ENCODE peak calls at places on chromosomes 6 and 20, in nine cellular contexts. X is OCI-LY7, E is left lung, F is endodermal cell, G is omental fat pad, K is RWPE1, J is GM13976, Z is mucosa of descending colon, S is cardiac muscle cell. V is an unnamed sample.

GRCh38 chr6:135568366-135568765 is 70.8 kb upstream of the AHI1 start:
- DNase-seq in X (no peak), E (no peak), F (no peak), G (no peak), K (no peak), J (peak), Z (no peak), S (no peak), V (no peak)

GRCh38 chr6:150492941-150493340 is 106.7 kb upstream of the PLEKHG1 start:
- DNase-seq in X (no peak), E (no peak), F (no peak), G (no peak), K (peak), J (no peak), Z (no peak), S (no peak), V (no peak)

GRCh38 chr6:41914869-41915268 is 6.1 kb downstream of the MED20 start:
- DNase-seq in X (no peak), E (no peak), F (no peak), G (no peak), K (no peak), J (no peak), Z (no peak), S (no peak), V (no peak)

GRCh38 chr20:62704341-62704948 is 4.2 kb upstream of the NTSR1 start:
- DNase-seq in X (no peak), E (peak), F (no peak), G (peak), K (peak), J (no peak), Z (peak), S (peak), V (no peak)

GRCh38 chr6:86706449-86706848 is 230.9 kb upstream of the HTR1E start:
- DNase-seq in X (no peak), E (no peak), F (peak), G (no peak), K (no peak), J (no peak), Z (no peak), S (no peak), V (no peak)

GRCh38 chr20:1094706-1095220 is 23.6 kb upstream of the PSMF1 start:
- DNase-seq in X (no peak), E (no peak), F (no peak), G (no peak), K (no peak), J (no peak), Z (no peak), S (no peak), V (no peak)

GRCh38 chr20:8132632-8133587 is 844 bp downstream of the PLCB1 start:
- DNase-seq in X (peak), E (peak), F (peak), G (peak), K (no peak), J (peak), Z (no peak), S (peak), V (peak)

GRCh38 chr6:98498891-98499290 is 335.5 kb upstream of the POU3F2 start:
- DNase-seq in X (no peak), E (no peak), F (no peak), G (no peak), K (no peak), J (no peak), Z (no peak), S (peak), V (no peak)

GRCh38 chr6:111784423-111784822 is 88.8 kb downstream of the FYN start:
- DNase-seq in X (no peak), E (no peak), F (no peak), G (no peak), K (no peak), J (no peak), Z (no peak), S (no peak), V (no peak)

GRCh38 chr6:81166770-81167169 is 585.7 kb downstream of the TENT5A start:
- DNase-seq in X (no peak), E (no peak), F (no peak), G (no peak), K (no peak), J (no peak), Z (no peak), S (no peak), V (no peak)

GRCh38 chr6:42104095-42104806 is 38.2 kb downstream of the C6orf132 start:
- DNase-seq in X (peak), E (peak), F (peak), G (no peak), K (no peak), J (peak), Z (peak), S (peak), V (peak)

GRCh38 chr6:470901-471448 is 79.4 kb downstream of the IRF4 start:
- DNase-seq in X (peak), E (peak), F (no peak), G (no peak), K (no peak), J (peak), Z (no peak), S (no peak), V (no peak)

GRCh38 chr6:159090530-159091306 is 45.9 kb upstream of the TAGAP start:
- DNase-seq in X (no peak), E (no peak), F (peak), G (no peak), K (no peak), J (no peak), Z (no peak), S (no peak), V (no peak)

GRCh38 chr20:63740501-63741353 is 1.2 kb downstream of the SLC2A4RG start:
- DNase-seq in X (peak), E (peak), F (peak), G (peak), K (peak), J (peak), Z (peak), S (peak), V (peak)

GRCh38 chr20:50019466-50020256 is 36.9 kb downstream of the SNAI1 start:
- DNase-seq in X (no peak), E (no peak), F (peak), G (peak), K (peak), J (no peak), Z (no peak), S (no peak), V (no peak)

GRCh38 chr20:47146703-47147102 is 209.8 kb downstream of the ZMYND8 start:
- DNase-seq in X (no peak), E (no peak), F (no peak), G (no peak), K (no peak), J (no peak), Z (no peak), S (peak), V (no peak)

GRCh38 chr20:47432251-47433210 is 69.2 kb upstream of the NCOA3 start:
- DNase-seq in X (no peak), E (no peak), F (no peak), G (no peak), K (peak), J (no peak), Z (no peak), S (no peak), V (no peak)

GRCh38 chr6:43665376-43665775 is 20.5 kb downstream of the RSPH9 start:
- DNase-seq in X (no peak), E (no peak), F (no peak), G (no peak), K (peak), J (no peak), Z (no peak), S (no peak), V (no peak)

GRCh38 chr6:72457738-72458137 is 164.1 kb upstream of the KCNQ5 start:
- DNase-seq in X (no peak), E (no peak), F (no peak), G (no peak), K (no peak), J (no peak), Z (no peak), S (no peak), V (no peak)

GRCh38 chr20:3710703-3711417 is 1.5 kb downstream of the SIGLEC1 start:
- DNase-seq in X (peak), E (peak), F (peak), G (peak), K (peak), J (peak), Z (peak), S (peak), V (no peak)

GRCh38 chr6:67265996-67266768 is 1368.9 kb upstream of the ADGRB3 start:
- DNase-seq in X (no peak), E (no peak), F (peak), G (no peak), K (no peak), J (no peak), Z (no peak), S (no peak), V (no peak)

GRCh38 chr20:39660251-39660650 is 698.1 kb downstream of the DHX35 start:
- DNase-seq in X (no peak), E (no peak), F (no peak), G (no peak), K (no peak), J (no peak), Z (no peak), S (no peak), V (no peak)

GRCh38 chr6:135537782-135538301 is 40.3 kb upstream of the AHI1 start:
- DNase-seq in X (no peak), E (no peak), F (peak), G (no peak), K (peak), J (no peak), Z (no peak), S (no peak), V (no peak)

GRCh38 chr6:122789078-122789861 is at the start of gene SMPDL3A:
- DNase-seq in X (no peak), E (peak), F (peak), G (peak), K (peak), J (peak), Z (peak), S (peak), V (peak)

GRCh38 chr6:150301871-150302800 is 66.7 kb upstream of the IYD start:
- DNase-seq in X (no peak), E (no peak), F (no peak), G (no peak), K (peak), J (peak), Z (no peak), S (no peak), V (no peak)

GRCh38 chr20:40390654-40391053 is 298.4 kb downstream of the MAFB start:
- DNase-seq in X (no peak), E (no peak), F (no peak), G (no peak), K (no peak), J (no peak), Z (no peak), S (no peak), V (no peak)

GRCh38 chr6:44642870-44643522 is 255.5 kb downstream of the CDC5L start:
- DNase-seq in X (no peak), E (no peak), F (no peak), G (no peak), K (no peak), J (no peak), Z (no peak), S (no peak), V (peak)

GRCh38 chr6:169452869-169453186 is 199.2 kb upstream of the THBS2 start:
- DNase-seq in X (no peak), E (no peak), F (no peak), G (no peak), K (no peak), J (no peak), Z (no peak), S (no peak), V (no peak)

GRCh38 chr6:158142789-158143188 is 25.3 kb downstream of the SERAC1 start:
- DNase-seq in X (no peak), E (no peak), F (no peak), G (no peak), K (peak), J (no peak), Z (no peak), S (no peak), V (no peak)

GRCh38 chr6:16168858-16169257 is 40.0 kb downstream of the MYLIP start:
- DNase-seq in X (peak), E (no peak), F (peak), G (no peak), K (no peak), J (no peak), Z (no peak), S (peak), V (no peak)

GRCh38 chr20:32581839-32582658 is 3.1 kb downstream of the NOL4L start:
- DNase-seq in X (no peak), E (no peak), F (no peak), G (no peak), K (no peak), J (no peak), Z (no peak), S (peak), V (no peak)

GRCh38 chr6:35318845-35319220 is 21.2 kb downstream of the DEF6 start:
- DNase-seq in X (no peak), E (no peak), F (no peak), G (no peak), K (no peak), J (no peak), Z (no peak), S (no peak), V (no peak)

GRCh38 chr6:35320031-35320410 is 22.3 kb upstream of the PPARD start:
- DNase-seq in X (no peak), E (no peak), F (no peak), G (no peak), K (no peak), J (no peak), Z (no peak), S (no peak), V (no peak)

GRCh38 chr6:35317483-35318199 is 20.0 kb downstream of the DEF6 start:
- DNase-seq in X (no peak), E (no peak), F (no peak), G (no peak), K (no peak), J (no peak), Z (no peak), S (no peak), V (no peak)

GRCh38 chr6:35319346-35320030 is 21.9 kb downstream of the DEF6 start:
- DNase-seq in X (no peak), E (no peak), F (peak), G (no peak), K (no peak), J (no peak), Z (no peak), S (no peak), V (no peak)

GRCh38 chr6:35318200-35318844 is 20.7 kb downstream of the DEF6 start:
- DNase-seq in X (no peak), E (peak), F (peak), G (no peak), K (peak), J (no peak), Z (peak), S (peak), V (no peak)
- TF ChIP-seq CTCF in X (no peak), E (no peak), F (no peak), G (no peak), K (peak), J (no peak), Z (no peak), S (no peak), V (no peak)

GRCh38 chr20:23011008-23011721 is 23.9 kb upstream of the SSTR4 start:
- DNase-seq in X (no peak), E (no peak), F (no peak), G (no peak), K (no peak), J (no peak), Z (no peak), S (no peak), V (no peak)
- TF ChIP-seq CTCF in X (no peak), E (no peak), F (no peak), G (no peak), K (no peak), J (no peak), Z (no peak), S (no peak), V (no peak)

GRCh38 chr6:5729813-5730212 is 276.9 kb downstream of the NRN1 start:
- DNase-seq in X (no peak), E (no peak), F (no peak), G (no peak), K (no peak), J (no peak), Z (no peak), S (no peak), V (no peak)
- TF ChIP-seq CTCF in X (peak), E (no peak), F (peak), G (no peak), K (no peak), J (no peak), Z (no peak), S (no peak), V (no peak)

GRCh38 chr6:22513667-22514066 is 55.7 kb upstream of the HDGFL1 start:
- DNase-seq in X (no peak), E (no peak), F (no peak), G (no peak), K (no peak), J (no peak), Z (no peak), S (no peak), V (no peak)

GRCh38 chr6:22521035-22521434 is 48.3 kb upstream of the HDGFL1 start:
- DNase-seq in X (no peak), E (no peak), F (no peak), G (no peak), K (no peak), J (no peak), Z (no peak), S (no peak), V (no peak)

GRCh38 chr6:22519237-22519636 is 50.1 kb upstream of the HDGFL1 start:
- DNase-seq in X (no peak), E (no peak), F (no peak), G (no peak), K (no peak), J (no peak), Z (no peak), S (no peak), V (no peak)
- TF ChIP-seq CTCF in X (no peak), E (no peak), F (peak), G (no peak), K (no peak), J (no peak), Z (no peak), S (no peak), V (no peak)

GRCh38 chr6:34114695-34115395 is 31.0 kb downstream of the GRM4 start:
- DNase-seq in X (no peak), E (no peak), F (no peak), G (no peak), K (no peak), J (no peak), Z (no peak), S (no peak), V (no peak)

GRCh38 chr6:34110610-34111009 is 35.3 kb downstream of the GRM4 start:
- DNase-seq in X (no peak), E (no peak), F (no peak), G (no peak), K (no peak), J (no peak), Z (no peak), S (no peak), V (no peak)

GRCh38 chr6:34113532-34113931 is 32.4 kb downstream of the GRM4 start:
- DNase-seq in X (no peak), E (no peak), F (no peak), G (no peak), K (no peak), J (no peak), Z (no peak), S (no peak), V (no peak)

GRCh38 chr6:34115396-34116314 is 30.2 kb downstream of the GRM4 start:
- DNase-seq in X (peak), E (no peak), F (peak), G (no peak), K (peak), J (peak), Z (no peak), S (peak), V (no peak)

DNA sequence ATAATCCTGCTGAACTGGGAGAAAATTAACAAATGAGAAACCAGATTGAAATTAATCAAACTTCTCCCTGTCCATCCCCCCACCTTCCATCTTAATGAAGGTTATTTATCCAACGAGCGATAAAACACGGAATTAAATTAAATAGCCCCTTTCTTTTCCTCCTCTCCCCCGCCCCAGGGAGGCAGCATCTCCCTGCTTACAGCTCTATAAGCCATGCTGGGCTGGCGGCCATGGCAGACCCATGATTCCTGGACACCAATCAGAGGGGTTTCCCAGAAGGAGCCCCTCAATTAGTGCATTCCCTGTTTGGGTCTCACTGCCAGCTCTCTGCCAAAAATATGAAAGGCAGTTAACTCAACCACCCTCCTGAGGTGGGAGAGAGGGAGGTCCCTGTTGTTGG is 33.8 kb downstream of the GRM4 start:
- DNase-seq in X (no peak), E (no peak), F (no peak), G (no peak), K (no peak), J (no peak), Z (no peak), S (no peak), V (no peak)
- TF ChIP-seq CTCF in X (no peak), E (no peak), F (no peak), G (no peak), K (no peak), J (no peak), Z (no peak), S (no peak), V (no peak)

DNA sequence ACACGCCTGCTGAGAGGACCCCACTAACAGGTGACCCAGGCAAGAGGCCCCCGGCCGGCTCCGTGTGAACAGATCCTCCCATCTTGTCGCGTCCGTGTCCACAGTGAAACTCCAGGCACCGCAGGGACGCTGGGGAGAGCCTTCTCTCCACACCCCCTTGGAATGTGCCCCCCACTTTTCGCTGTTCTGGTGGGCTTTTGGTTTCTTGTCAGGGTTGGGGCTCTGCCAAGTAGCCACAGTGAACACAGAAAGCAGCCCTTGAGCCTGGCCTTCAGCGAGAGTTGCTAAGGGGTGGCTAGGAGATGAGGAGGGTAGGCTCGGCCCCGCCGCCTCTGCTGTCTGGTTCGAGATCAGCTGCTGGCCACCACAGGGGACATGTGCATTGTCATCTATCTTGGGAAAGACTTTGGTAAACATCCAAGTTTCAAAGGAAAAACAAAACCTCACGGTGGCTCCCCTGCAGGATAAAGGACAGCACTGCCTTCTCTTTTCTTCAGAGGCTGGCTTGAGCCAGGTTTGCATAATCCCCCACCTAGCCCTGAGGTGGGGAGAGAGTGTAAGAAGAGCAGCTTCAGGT is 22.7 kb downstream of the SYNDIG1 start:
- DNase-seq in X (no peak), E (no peak), F (peak), G (no peak), K (no peak), J (no peak), Z (no peak), S (no peak), V (no peak)
- TF ChIP-seq CTCF in X (no peak), E (no peak), F (peak), G (no peak), K (no peak), J (no peak), Z (no peak), S (no peak), V (no peak)

V was measured in CD14-positive monocyte.